ENCODE peak calls at places on chromosomes 1 and 21, in six cellular contexts. M, N, Y, S, I and B are unnamed samples.

GRCh38 chr1:154427173-154428139 is 22.3 kb downstream of the IL6R start:
- DNase-seq in Y (no peak), I (peak; percentile 45), S (no peak), M (peak; percentile 69), N (no peak), B (no peak)

GRCh38 chr1:15384301-15384901 is 25.3 kb upstream of the EFHD2 start:
- DNase-seq in Y (no peak), I (no peak), M (peak; percentile 45), N (peak; percentile 90), S (peak; percentile 67), B (no peak)

GRCh38 chr1:155192346-155193274 is 15.1 kb downstream of the THBS3 start:
- DNase-seq in M (peak; percentile 89), Y (peak; percentile 81), I (no peak), S (peak; percentile 83), N (peak; percentile 90), B (no peak)

GRCh38 chr21:36825683-36826082 is 126.8 kb downstream of the SIM2 start:
- DNase-seq in Y (no peak), I (no peak), S (no peak), M (no peak), N (no peak), B (no peak)

GRCh38 chr1:37922767-37923550 is 23.9 kb downstream of the INPP5B start:
- DNase-seq in S (no peak), Y (no peak), M (no peak), N (no peak), I (no peak), B (no peak)

GRCh38 chr21:37364722-37365121 is 1.9 kb upstream of the DYRK1A start:
- DNase-seq in I (no peak), Y (no peak), S (no peak), N (no peak), M (no peak), B (no peak)

GRCh38 chr1:31101147-31101502 is 35.6 kb upstream of the PUM1 start:
- DNase-seq in I (no peak), S (no peak), N (no peak), M (no peak), Y (no peak), B (no peak)

GRCh38 chr1:228452194-228453021 is 34.8 kb upstream of the RNF187 start:
- DNase-seq in M (no peak), I (no peak), Y (no peak), N (no peak), S (peak; percentile 45), B (no peak)

GRCh38 chr1:177208920-177209319 is 38.2 kb downstream of the BRINP2 start:
- DNase-seq in N (no peak), S (no peak), Y (no peak), I (no peak), M (no peak), B (no peak)

GRCh38 chr1:225426395-225427248 is 1.2 kb downstream of the LBR start:
- DNase-seq in Y (no peak), I (peak; percentile 50), M (no peak), S (no peak), N (peak; percentile 57), B (no peak)

GRCh38 chr1:17957588-17958267 is 149.9 kb upstream of the IGSF21 start:
- DNase-seq in I (no peak), N (peak; percentile 27), M (no peak), Y (no peak), S (no peak), B (no peak)

GRCh38 chr21:34733866-34734265 is 65.1 kb downstream of the CLIC6 start:
- DNase-seq in N (no peak), M (no peak), I (no peak), Y (no peak), S (no peak), B (no peak)

GRCh38 chr1:218164111-218164929 is 120.8 kb upstream of the RRP15 start:
- DNase-seq in M (no peak), S (peak; percentile 89), I (peak; percentile 29), N (peak; percentile 92), Y (no peak), B (no peak)

GRCh38 chr1:12460911-12461621 is 156.9 kb downstream of the DHRS3 start:
- DNase-seq in Y (no peak), I (peak; percentile 97), N (no peak), S (no peak), M (peak; percentile 81), B (no peak)

GRCh38 chr1:12544992-12545391 is 73.0 kb downstream of the DHRS3 start:
- DNase-seq in N (no peak), Y (no peak), M (no peak), I (peak; percentile 85), S (no peak), B (no peak)

GRCh38 chr1:171788696-171789095 is 7.2 kb downstream of the METTL13 start:
- DNase-seq in M (no peak), Y (no peak), N (no peak), I (no peak), S (no peak), B (no peak)

DNA sequence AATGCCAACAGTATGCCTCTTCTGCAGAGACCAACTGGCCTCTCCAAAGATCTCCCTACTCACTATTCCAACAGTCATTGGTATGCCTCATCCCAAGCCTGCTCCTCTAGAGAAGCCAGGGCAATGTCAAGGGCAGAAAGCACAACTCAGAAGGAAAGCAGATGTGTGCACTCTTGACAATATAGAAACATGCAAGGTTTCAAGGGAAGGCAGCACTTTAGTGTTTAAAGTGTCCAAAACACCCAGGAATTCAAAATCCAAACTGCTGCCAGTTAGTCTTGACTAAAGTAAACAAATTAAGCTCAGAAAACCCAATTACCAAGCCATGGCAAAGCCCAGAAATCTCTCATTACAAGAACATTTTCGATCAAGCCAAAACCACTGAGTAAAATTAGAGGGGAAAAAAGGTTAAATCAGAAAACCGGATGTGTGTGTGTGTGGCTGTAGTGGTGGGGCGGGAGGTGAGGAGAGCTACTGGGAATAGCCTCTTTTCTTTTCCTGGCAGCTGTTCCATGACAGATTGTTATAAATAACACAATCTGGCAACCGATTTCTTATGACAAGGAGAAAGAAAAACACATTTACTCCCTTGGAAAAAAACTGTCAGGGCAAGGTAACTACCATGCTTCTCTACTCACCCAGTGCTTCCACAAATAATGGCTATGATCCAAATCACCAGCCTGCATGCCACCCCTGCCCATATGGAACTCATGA is 39.2 kb downstream of the EIF2B3 start:
- DNase-seq in M (no peak), N (no peak), Y (no peak), I (peak; percentile 92), S (no peak), B (no peak)
- TF ChIP-seq POLR2AphosphoS5 in M (no peak), N (no peak), Y (no peak), I (no peak), S (no peak), B (peak; percentile 17)

GRCh38 chr1:66732407-66733166 is 19.7 kb upstream of the DYNLT5 start:
- DNase-seq in Y (no peak), I (peak; percentile 64), S (no peak), M (no peak), N (no peak), B (no peak)
- H3K4me3 ChIP-seq in Y (no peak overlapping the region), I (no peak overlapping the region), S (no peak overlapping the region), M (no peak overlapping the region), N (no peak overlapping the region), B (no peak overlapping the region)

GRCh38 chr1:173447224-173447623 is 29.9 kb upstream of the PRDX6 start:
- DNase-seq in N (no peak), I (no peak), S (no peak), M (no peak), Y (no peak), B (no peak)

GRCh38 chr1:173454966-173455524 is 22.1 kb upstream of the PRDX6 start:
- DNase-seq in I (no peak), S (no peak), Y (no peak), M (no peak), N (no peak), B (no peak)

GRCh38 chr1:173448945-173449344 is 28.2 kb upstream of the PRDX6 start:
- DNase-seq in N (peak; percentile 47), I (no peak), Y (no peak), M (no peak), S (no peak), B (no peak)

GRCh38 chr1:173453982-173454381 is 23.2 kb upstream of the PRDX6 start:
- DNase-seq in Y (no peak), I (no peak), S (no peak), M (no peak), N (no peak), B (no peak)

DNA sequence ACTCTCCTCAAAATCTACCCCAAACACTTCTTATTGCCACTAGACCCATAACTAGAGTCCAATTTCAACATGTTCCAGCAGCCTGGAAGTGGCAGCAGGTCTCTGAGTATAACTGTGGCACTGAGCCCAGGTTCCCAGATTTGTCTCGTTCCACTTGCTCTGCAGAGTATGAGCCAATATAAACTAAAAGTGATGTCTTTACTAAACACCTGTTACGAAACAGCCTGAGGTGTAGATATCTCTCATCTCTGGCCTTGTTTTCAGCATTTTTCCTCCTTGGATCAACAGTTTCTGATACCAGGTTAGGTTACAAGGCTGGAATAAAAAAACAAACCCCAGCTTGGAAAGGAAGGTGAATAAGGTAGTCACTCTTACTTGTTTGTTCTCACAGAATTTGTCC is 25.2 kb upstream of the PRDX6 start:
- DNase-seq in N (no peak), M (peak; percentile 89), I (no peak), Y (peak; percentile 61), S (no peak), B (no peak)
- H3K27ac ChIP-seq in N (no peak overlapping the region), M (peak overlapping the region; percentile 77), I (no peak overlapping the region), Y (no peak overlapping the region), S (no peak overlapping the region), B (peak overlapping the region; percentile 79)

DNA sequence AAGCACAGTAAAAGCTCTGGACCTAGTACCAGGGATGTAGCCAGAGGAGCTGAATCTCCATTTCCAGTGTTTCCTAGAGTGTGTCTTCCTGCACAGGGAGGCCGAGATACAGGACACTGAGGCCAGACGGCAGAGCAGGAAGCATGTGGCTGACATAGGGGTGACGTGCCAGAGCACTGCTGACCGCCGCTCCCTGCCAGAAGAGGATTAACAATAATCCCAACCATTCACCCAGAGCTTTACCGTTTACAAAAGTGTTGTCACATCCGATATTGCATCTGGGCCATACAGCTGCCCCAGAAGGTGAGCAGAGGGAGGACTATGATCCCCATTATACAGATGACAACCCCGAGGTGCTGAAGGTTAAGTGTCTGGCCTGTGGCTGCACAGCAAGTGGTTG is 5.8 kb upstream of the CLDN19 start:
- DNase-seq in S (no peak), I (no peak), N (no peak), Y (no peak), M (no peak), B (no peak)
- TF ChIP-seq POLR2AphosphoS5 in S (no peak), I (no peak), N (no peak), Y (no peak), M (no peak), B (peak; percentile 25)

GRCh38 chr1:156494309-156494895 is 6.2 kb downstream of the MEF2D start:
- DNase-seq in M (no peak), N (no peak), I (no peak), S (no peak), Y (no peak), B (no peak)
- H3K4me3 ChIP-seq in M (no peak overlapping the region), N (no peak overlapping the region), I (no peak overlapping the region), S (no peak overlapping the region), Y (no peak overlapping the region), B (peak overlapping the region; percentile 28)